ENCODE peak calls at places on chromosomes 1 and 21, in six cellular contexts. X, G, F, V, C and S are unnamed samples.

GRCh38 chr1:7558921-7559869 is 211.9 kb upstream of the VAMP3 start:
- DNase-seq in G (no peak), X (no peak), V (no peak), C (no peak), F (no peak), S (no peak)

GRCh38 chr1:162144853-162145252 is 75.4 kb downstream of the NOS1AP start:
- DNase-seq in V (no peak), G (no peak), C (no peak), X (no peak), F (no peak), S (no peak)

GRCh38 chr1:58460469-58460868 is 86.1 kb downstream of the OMA1 start:
- DNase-seq in C (no peak), G (no peak), V (no peak), X (no peak), F (peak), S (no peak)

GRCh38 chr1:36136535-36136934 is 11.5 kb upstream of the COL8A2 start:
- DNase-seq in C (no peak), X (peak), F (no peak), V (peak), G (no peak), S (peak)

GRCh38 chr1:72235062-72235461 is 47.3 kb downstream of the NEGR1 start:
- DNase-seq in V (no peak), G (no peak), C (no peak), F (no peak), X (no peak), S (no peak)

GRCh38 chr1:193703101-193703500 is 516.7 kb upstream of the B3GALT2 start:
- DNase-seq in X (no peak), F (no peak), C (no peak), V (no peak), G (no peak), S (no peak)

GRCh38 chr1:204578867-204579664 is 62.9 kb downstream of the MDM4 start:
- DNase-seq in X (no peak), C (no peak), V (peak), F (no peak), G (no peak), S (no peak)

GRCh38 chr1:39898648-39899603 is 2.8 kb downstream of the MYCL start:
- DNase-seq in V (peak), C (no peak), X (peak), G (peak), F (no peak), S (no peak)

GRCh38 chr21:45963225-45963555 is 18.4 kb upstream of the COL6A1 start:
- DNase-seq in C (no peak), X (no peak), V (no peak), F (peak), G (no peak), S (no peak)

GRCh38 chr1:185816460-185816859 is 82.3 kb downstream of the HMCN1 start:
- DNase-seq in C (no peak), G (no peak), X (no peak), F (no peak), V (no peak), S (no peak)

GRCh38 chr1:110672001-110672752 is 2.6 kb downstream of the KCNA3 start:
- DNase-seq in C (peak), X (no peak), V (peak), G (no peak), F (no peak), S (no peak)

GRCh38 chr1:61174060-61174788 is 91.9 kb downstream of the NFIA start:
- DNase-seq in F (no peak), C (no peak), V (no peak), G (no peak), X (no peak), S (no peak)

GRCh38 chr1:234518876-234519275 is 39.9 kb upstream of the TARBP1 start:
- DNase-seq in X (no peak), G (no peak), F (no peak), V (peak), C (no peak), S (no peak)

GRCh38 chr21:31397515-31397926 is 53.5 kb upstream of the TIAM1 start:
- DNase-seq in G (no peak), C (no peak), X (no peak), V (peak), F (no peak), S (no peak)

GRCh38 chr1:161772397-161772796 is 6.3 kb downstream of the ATF6 start:
- DNase-seq in C (no peak), F (no peak), V (peak), X (no peak), G (no peak), S (no peak)

GRCh38 chr1:172935062-172935592 is 115.6 kb downstream of the TNFSF18 start:
- DNase-seq in C (no peak), F (no peak), V (no peak), X (no peak), G (no peak), S (no peak)

GRCh38 chr1:221634606-221635005 is 107.3 kb downstream of the DUSP10 start:
- DNase-seq in F (no peak), G (no peak), V (no peak), C (no peak), X (no peak), S (no peak)

GRCh38 chr1:92877792-92878191 is 46.0 kb downstream of the RPL5 start:
- DNase-seq in G (no peak), C (no peak), V (peak), F (no peak), X (no peak), S (no peak)

GRCh38 chr21:15592957-15593356 is 136.8 kb upstream of the USP25 start:
- DNase-seq in X (no peak), F (no peak), V (no peak), C (no peak), G (no peak), S (no peak)